ENCODE peak calls at places on chromosome 15, in seven cellular contexts. Z is fibroblast of lung, Y is foreskin fibroblast, L is fibroblast of pulmonary artery, A is astrocyte of the cerebellum, N is cardiac muscle cell, M is heart right ventricle. E is an unnamed sample.

GRCh38 chr15:49760749-49761148 is 139.9 kb downstream of the DTWD1 start:
- DNase-seq in Z (no peak), Y (no peak), L (no peak), A (no peak), N (no peak), M (no peak), E (no peak)

GRCh38 chr15:101250931-101251829 is 668 bp downstream of the CHSY1 start:
- DNase-seq in Z (peak; percentile 50), Y (peak; percentile 75), L (no peak), A (no peak), N (peak; percentile 50), M (peak; percentile 51), E (no peak)

GRCh38 chr15:62665449-62665848 is 377.1 kb upstream of the TPM1 start:
- DNase-seq in Z (peak; percentile 52), Y (no peak), L (peak; percentile 97), A (peak; percentile 81), N (peak; percentile 93), M (no peak), E (no peak)

GRCh38 chr15:58314593-58315216 is 117.1 kb upstream of the LIPC start:
- DNase-seq in Z (no peak), Y (no peak), L (no peak), A (no peak), N (no peak), M (no peak), E (no peak)

GRCh38 chr15:40930430-40931299 is 1.5 kb downstream of the DLL4 start:
- DNase-seq in Z (peak; percentile 31), Y (peak; percentile 54), L (peak; percentile 54), A (no peak), N (peak; percentile 47), M (peak; percentile 78), E (no peak)

GRCh38 chr15:51114437-51115119 is 19.9 kb upstream of the TNFAIP8L3 start:
- DNase-seq in Z (peak; percentile 70), Y (peak; percentile 70), L (peak; percentile 75), A (peak; percentile 82), N (peak; percentile 72), M (no peak), E (no peak)

GRCh38 chr15:62976301-62976842 is 66.2 kb upstream of the TPM1 start:
- DNase-seq in Z (peak; percentile 83), Y (peak; percentile 69), L (peak; percentile 30), A (no peak), N (no peak), M (no peak), E (peak; percentile 59)

GRCh38 chr15:60324706-60325438 is 72.9 kb downstream of the ANXA2 start:
- DNase-seq in Z (no peak), Y (no peak), L (peak; percentile 43), A (no peak), N (peak; percentile 47), M (no peak), E (no peak)

GRCh38 chr15:80844011-80844732 is 65.0 kb downstream of the CEMIP start:
- DNase-seq in Z (peak; percentile 76), Y (peak; percentile 73), L (peak; percentile 36), A (no peak), N (peak; percentile 33), M (no peak), E (no peak)

GRCh38 chr15:38520035-38520434 is 44.6 kb downstream of the RASGRP1 start:
- DNase-seq in Z (no peak), Y (no peak), L (no peak), A (no peak), N (no peak), M (no peak), E (peak; percentile 31)

GRCh38 chr15:73941871-73942635 is 15.8 kb downstream of the LOXL1 start:
- DNase-seq in Z (peak; percentile 55), Y (no peak), L (no peak), A (no peak), N (peak; percentile 23), M (no peak), E (no peak)

GRCh38 chr15:96893159-96893906 is 562.8 kb downstream of the NR2F2 start:
- DNase-seq in Z (peak; percentile 11), Y (no peak), L (peak; percentile 42), A (no peak), N (peak; percentile 17), M (no peak), E (no peak)

GRCh38 chr15:56759450-56759845 is 26.1 kb upstream of the ZNF280D start:
- DNase-seq in Z (peak; percentile 98), Y (peak; percentile 93), L (peak; percentile 93), A (peak; percentile 96), N (peak; percentile 93), M (peak; percentile 32), E (peak; percentile 94)

GRCh38 chr15:57565326-57565725 is 26.4 kb upstream of the MYZAP start:
- DNase-seq in Z (no peak), Y (no peak), L (peak; percentile 29), A (no peak), N (no peak), M (no peak), E (no peak)

GRCh38 chr15:47466357-47466756 is 250.9 kb upstream of the SEMA6D start:
- DNase-seq in Z (peak; percentile 76), Y (peak; percentile 72), L (peak; percentile 67), A (peak; percentile 12), N (peak; percentile 46), M (no peak), E (peak; percentile 44)

GRCh38 chr15:61364871-61365270 is 135.8 kb upstream of the RORA start:
- DNase-seq in Z (no peak), Y (no peak), L (no peak), A (no peak), N (no peak), M (no peak), E (no peak)
- H3K4me3 ChIP-seq in Z (no peak overlapping the region), Y (no peak overlapping the region), L (no peak overlapping the region), A (no peak overlapping the region), N (no peak overlapping the region), M (no peak overlapping the region), E (no peak overlapping the region)

DNA sequence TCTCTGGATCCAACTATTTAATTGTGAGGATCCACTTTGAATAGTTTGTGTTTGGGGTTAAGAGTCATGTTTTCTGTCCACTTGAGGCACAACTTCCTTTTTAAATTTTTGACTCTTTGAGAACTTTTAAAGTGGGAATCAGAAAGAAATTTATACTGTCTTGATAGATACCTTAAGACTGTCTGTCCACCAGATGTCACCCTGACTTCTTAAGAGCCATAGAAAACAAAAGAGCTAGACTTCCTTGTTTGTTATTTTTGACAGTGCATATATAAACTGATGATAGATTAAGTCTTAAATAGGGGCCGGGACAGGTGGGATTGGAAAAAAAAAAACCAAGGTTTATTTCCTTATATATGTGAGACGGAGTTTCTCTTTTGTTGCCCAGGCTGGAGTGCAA is 52.1 kb upstream of the WDR72 start:
- DNase-seq in Z (no peak), Y (no peak), L (peak; percentile 10), A (peak; percentile 9), N (peak; percentile 2), M (no peak), E (no peak)
- TF ChIP-seq CTCF in Z (peak; percentile 5), Y (no peak), L (no peak), A (no peak), N (no peak), M (no peak), E (no peak)

GRCh38 chr15:84909782-84910181 is 25.3 kb downstream of the SLC28A1 start:
- DNase-seq in Z (no peak), Y (no peak), L (no peak), A (no peak), N (no peak), M (no peak), E (no peak)

GRCh38 chr15:84909029-84909428 is 24.6 kb downstream of the SLC28A1 start:
- DNase-seq in Z (no peak), Y (no peak), L (no peak), A (no peak), N (no peak), M (no peak), E (no peak)

GRCh38 chr15:84914351-84914750 is 29.9 kb downstream of the SLC28A1 start:
- DNase-seq in Z (no peak), Y (no peak), L (no peak), A (no peak), N (no peak), M (no peak), E (no peak)

GRCh38 chr15:84910928-84911623 is 26.6 kb downstream of the SLC28A1 start:
- DNase-seq in Z (no peak), Y (no peak), L (no peak), A (no peak), N (no peak), M (no peak), E (no peak)

GRCh38 chr15:84911879-84912660 is 27.6 kb downstream of the SLC28A1 start:
- DNase-seq in Z (peak; percentile 99), Y (peak; percentile 97), L (peak; percentile 100), A (peak; percentile 95), N (peak; percentile 100), M (peak; percentile 86), E (peak; percentile 92)
- H3K4me3 ChIP-seq in Z (no peak overlapping the region), Y (no peak overlapping the region), L (no peak overlapping the region), A (no peak overlapping the region), N (no peak overlapping the region), M (no peak overlapping the region), E (no peak overlapping the region)

DNA sequence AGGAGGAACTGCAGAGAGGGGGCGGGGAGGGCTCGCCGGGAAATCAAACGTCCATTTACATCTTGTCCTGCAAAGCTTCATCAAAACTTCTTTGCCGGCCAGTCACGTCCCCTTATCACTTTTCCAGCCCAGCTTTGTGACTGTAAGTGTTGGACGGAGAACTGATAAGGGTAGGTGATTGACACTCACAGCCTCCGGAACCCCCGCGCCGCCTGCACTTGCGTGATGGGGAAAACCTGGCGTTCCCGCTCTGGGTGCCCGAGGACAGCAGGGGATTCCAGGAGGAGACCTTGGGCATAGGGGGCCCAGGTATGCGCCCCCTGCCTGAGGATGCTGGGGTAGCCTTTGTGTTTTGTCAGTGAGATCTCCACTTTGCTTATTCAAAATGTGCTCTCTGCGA is 72.8 kb upstream of the ANKRD34C start:
- DNase-seq in Z (no peak), Y (no peak), L (no peak), A (no peak), N (no peak), M (no peak), E (no peak)
- TF ChIP-seq CTCF in Z (no peak), Y (no peak), L (peak; percentile 1), A (peak; percentile 7), N (peak; percentile 24), M (no peak), E (no peak)

GRCh38 chr15:78083687-78084358 is 6.3 kb upstream of the TBC1D2B start:
- DNase-seq in Z (no peak), Y (peak; percentile 23), L (no peak), A (no peak), N (no peak), M (no peak), E (no peak)
- H3K4me3 ChIP-seq in Z (no peak overlapping the region), Y (no peak overlapping the region), L (no peak overlapping the region), A (no peak overlapping the region), N (no peak overlapping the region), M (no peak overlapping the region), E (no peak overlapping the region)

DNA sequence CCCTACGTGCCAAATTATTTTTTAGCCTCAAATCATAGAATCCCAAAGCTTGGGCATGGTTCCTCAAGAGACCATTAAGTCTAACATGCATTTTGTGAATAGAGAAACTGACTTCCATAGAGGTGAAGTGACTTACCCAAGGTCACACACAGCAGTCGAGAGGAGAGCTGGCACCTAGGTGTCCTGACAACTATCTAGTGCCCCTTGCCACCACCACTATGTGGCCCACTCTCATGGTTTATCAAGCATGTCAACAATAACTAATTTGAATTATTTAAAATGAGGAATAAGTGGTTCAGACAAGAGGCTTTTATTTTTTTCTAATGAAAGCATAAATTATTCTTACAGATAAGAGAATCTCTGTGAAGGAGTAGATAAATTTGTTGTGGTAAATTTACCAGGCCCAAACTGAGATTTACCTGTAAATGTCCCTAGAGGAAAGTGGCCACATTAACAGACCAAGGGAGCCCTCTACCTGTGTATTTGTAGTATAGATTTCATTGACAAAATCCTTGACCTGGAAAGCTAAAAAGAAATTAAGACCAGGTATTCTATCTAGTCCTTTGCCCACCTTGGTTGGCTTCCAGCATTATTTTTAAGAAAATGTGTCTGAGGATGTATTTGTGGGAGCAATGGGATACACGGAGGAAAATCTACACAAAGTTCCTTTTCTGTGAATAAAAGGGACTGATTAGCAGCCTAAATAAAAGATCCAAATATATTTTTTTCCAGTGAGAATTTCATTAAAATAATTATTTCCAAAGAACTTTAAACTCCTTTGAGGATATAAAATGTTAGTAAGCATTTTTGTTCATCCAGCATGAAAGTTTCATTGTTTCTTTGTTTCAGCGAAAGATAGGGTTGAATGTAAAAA is 49.1 kb downstream of the IQCH start:
- DNase-seq in Z (peak; percentile 32), Y (peak; percentile 56), L (peak; percentile 67), A (peak; percentile 35), N (peak; percentile 55), M (no peak), E (no peak)
- TF ChIP-seq CTCF in Z (peak; percentile 35), Y (peak; percentile 12), L (peak; percentile 51), A (peak; percentile 41), N (peak; percentile 34), M (peak; percentile 41), E (no peak)